ENCODE peak calls at places on chromosomes 12 and 14, in six cellular contexts. E is trophoblast cell, K is mesendoderm, I is H9, C is IMR-90, Q is neuronal stem cell. R is an unnamed sample.

GRCh38 chr14:103675957-103676356 is 39.3 kb downstream of the XRCC3 start:
- DNase-seq in C (no peak), I (no peak), E (no peak), Q (no peak), K (no peak), R (no peak)

GRCh38 chr14:35159742-35160409 is 37.5 kb downstream of the PRORP start:
- DNase-seq in C (peak), K (no peak), I (no peak), E (peak), Q (no peak), R (peak)

GRCh38 chr12:52050771-52051541 is at the start of gene NR4A1:
- DNase-seq in E (peak), I (peak), Q (peak), K (peak), C (peak), R (peak)

GRCh38 chr14:69315302-69315701 is 55.3 kb downstream of the GALNT16 start:
- DNase-seq in I (no peak), Q (no peak), E (no peak), K (no peak), C (no peak), R (no peak)

GRCh38 chr12:75389061-75389460 is 1.8 kb upstream of the GLIPR1L2 start:
- DNase-seq in Q (no peak), C (peak), I (no peak), E (no peak), K (no peak), R (peak)

GRCh38 chr12:102645968-102646367 is 165.6 kb upstream of the IGF1 start:
- DNase-seq in E (no peak), K (no peak), I (no peak), C (no peak), Q (no peak), R (no peak)

GRCh38 chr14:95449131-95449530 is 67.3 kb downstream of the SYNE3 start:
- DNase-seq in C (no peak), I (no peak), E (no peak), Q (no peak), K (no peak), R (no peak)

GRCh38 chr12:103673891-103674375 is 86.9 kb downstream of the STAB2 start:
- DNase-seq in K (no peak), I (no peak), Q (no peak), E (peak), C (no peak), R (no peak)

GRCh38 chr14:39467889-39468524 is 35.8 kb upstream of the FBXO33 start:
- DNase-seq in Q (no peak), E (no peak), C (peak), K (peak), I (peak), R (peak)

GRCh38 chr12:13857750-13858149 is 123.7 kb downstream of the GRIN2B start:
- DNase-seq in Q (no peak), C (no peak), I (no peak), E (no peak), K (no peak), R (no peak)

GRCh38 chr12:94671917-94672316 is 21.6 kb upstream of the TMCC3 start:
- DNase-seq in E (no peak), K (no peak), I (no peak), C (no peak), Q (no peak), R (no peak)

GRCh38 chr14:31059152-31059924 is 33.2 kb upstream of the STRN3 start:
- DNase-seq in Q (no peak), E (peak), I (no peak), K (peak), C (peak), R (peak)

GRCh38 chr14:31057035-31057434 is 30.9 kb upstream of the STRN3 start:
- DNase-seq in E (no peak), K (no peak), Q (no peak), I (no peak), C (no peak), R (no peak)

GRCh38 chr14:31057701-31058364 is 31.7 kb upstream of the STRN3 start:
- DNase-seq in Q (no peak), C (no peak), I (no peak), E (no peak), K (no peak), R (no peak)

DNA sequence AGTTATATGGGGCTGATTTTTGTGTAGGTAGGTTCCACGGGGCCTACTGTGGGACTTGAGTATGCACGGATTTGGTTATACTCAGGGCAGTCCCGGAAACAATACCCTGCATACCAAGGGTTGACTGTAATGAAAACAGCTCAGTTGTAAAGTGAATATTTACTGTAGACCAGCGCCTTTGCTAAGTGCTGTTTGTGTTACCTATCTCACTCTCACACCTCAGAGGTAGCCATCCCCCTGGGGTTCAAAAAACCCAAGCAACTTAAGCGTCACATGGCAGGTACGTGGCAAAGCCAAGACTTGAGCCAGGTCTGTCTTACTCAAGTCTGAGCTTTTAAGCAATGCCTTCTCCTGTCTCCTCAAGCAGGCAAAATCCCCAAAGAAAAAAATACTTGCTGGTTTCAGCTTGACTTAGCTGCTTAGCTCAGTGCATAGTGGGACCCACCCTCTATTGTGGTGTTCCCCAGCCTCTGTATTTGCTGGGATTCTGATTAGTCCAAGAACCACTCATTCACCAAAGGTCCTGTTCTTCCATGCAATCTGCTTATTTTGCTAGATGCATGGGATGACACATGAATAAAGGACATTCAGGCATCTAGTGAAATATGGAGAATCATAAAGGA is 34.2 kb upstream of the STRN3 start:
- DNase-seq in E (no peak), K (peak), C (no peak), Q (peak), I (no peak), R (no peak)
- H3K4me2 ChIP-seq in E (no peak), K (no peak), C (no peak), Q (no peak), I (no peak), R (no peak)

DNA sequence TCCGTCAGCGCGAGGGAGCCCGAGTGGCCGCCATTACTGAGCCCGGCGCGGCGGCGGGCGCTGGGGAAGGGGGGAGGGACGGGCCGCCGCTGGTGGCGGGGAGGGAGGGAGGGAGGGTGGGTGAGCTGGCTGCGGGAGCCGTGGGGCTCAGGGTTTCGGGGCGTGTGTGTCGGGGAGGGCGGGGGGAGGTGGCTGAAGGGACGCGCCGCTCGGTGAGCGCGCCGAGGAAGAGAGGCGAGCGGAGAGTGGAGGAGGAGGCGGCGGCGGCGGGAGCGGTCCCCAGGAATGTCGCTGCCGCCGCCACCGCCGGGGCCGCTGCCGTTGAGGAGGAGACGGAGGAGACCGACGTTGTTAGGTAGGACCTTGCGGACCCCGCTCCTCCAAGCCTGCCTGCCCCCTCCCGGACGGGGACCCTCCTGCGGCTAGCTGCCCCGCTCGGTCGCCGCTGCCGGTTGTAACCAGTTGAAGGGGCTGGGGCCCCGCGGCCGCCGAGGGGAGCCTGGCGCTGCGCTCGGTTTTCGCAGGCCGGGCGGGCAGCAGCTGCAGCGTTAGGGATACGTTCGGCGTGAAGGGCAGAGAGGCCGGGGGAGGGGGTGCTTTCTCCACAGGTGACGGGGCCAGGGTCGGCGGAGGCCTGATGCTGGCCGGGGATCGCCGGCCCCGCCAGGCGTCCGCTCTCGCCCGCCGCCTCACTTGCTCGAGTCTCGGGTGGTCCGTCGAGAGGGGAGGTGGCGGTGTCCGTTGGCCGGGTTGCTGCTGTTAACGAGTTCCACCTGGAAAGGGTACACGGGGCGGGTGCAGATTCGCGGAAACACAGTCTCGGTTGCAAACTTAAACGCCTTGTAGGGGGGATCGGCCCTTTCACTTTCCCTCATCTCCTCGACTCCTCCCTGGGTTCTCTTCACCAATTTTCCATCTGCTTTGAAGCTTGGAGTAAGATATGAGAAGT is at the start of gene ARHGAP5:
- DNase-seq in I (peak), K (peak), C (peak), Q (peak), E (peak), R (peak)
- H3K4ac ChIP-seq in I (no peak), K (peak), C (peak), Q (peak), E (peak), R (peak)

GRCh38 chr12:26422839-26423398 is 227.5 kb downstream of the SSPN start:
- DNase-seq in Q (no peak), I (no peak), E (no peak), C (no peak), K (no peak), R (no peak)
- H3K4me2 ChIP-seq in Q (no peak), I (no peak), E (no peak), C (no peak), K (no peak), R (no peak)

GRCh38 chr14:61484826-61485584 is 163.6 kb downstream of the PRKCH start:
- DNase-seq in Q (no peak), E (peak), I (no peak), C (no peak), K (no peak), R (no peak)
- H3K4ac ChIP-seq in Q (no peak), E (peak), I (no peak), C (peak), K (no peak), R (no peak)

GRCh38 chr14:105299654-105300541 is 903 bp downstream of the BRF1 start:
- DNase-seq in E (no peak), Q (peak), K (no peak), I (peak), C (no peak), R (peak)

GRCh38 chr14:105290598-105291356 is 10.0 kb downstream of the BRF1 start:
- DNase-seq in C (no peak), E (no peak), K (no peak), I (no peak), Q (no peak), R (no peak)

GRCh38 chr14:105292810-105293711 is 7.7 kb downstream of the BRF1 start:
- DNase-seq in I (no peak), Q (no peak), C (no peak), E (no peak), K (no peak), R (no peak)

DNA sequence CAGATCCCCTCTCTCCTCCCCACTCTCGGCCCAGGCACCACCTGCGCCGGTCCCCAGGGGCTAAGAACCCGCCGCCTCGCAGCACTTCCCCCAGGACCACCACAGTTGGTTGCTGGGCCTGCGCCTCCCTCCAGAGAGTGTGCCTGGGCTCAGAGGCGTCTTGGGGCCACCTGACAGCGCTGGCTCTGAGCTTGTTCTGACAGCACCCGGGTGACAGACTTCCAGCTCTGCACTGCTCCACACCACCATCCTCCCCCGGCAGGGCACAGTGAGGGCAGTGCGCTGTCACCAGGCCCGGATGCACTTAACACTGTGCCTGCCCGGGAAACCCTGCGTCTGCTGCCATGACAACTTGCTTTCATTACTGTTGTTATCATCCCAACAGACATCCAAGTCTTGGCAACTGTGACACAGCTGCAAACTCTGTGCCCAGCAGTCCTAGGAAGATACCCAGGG is 6.6 kb downstream of the BRF1 start:
- DNase-seq in I (no peak), E (no peak), C (peak), K (peak), Q (no peak), R (peak)
- H3K4me2 ChIP-seq in I (no peak), E (no peak), C (no peak), K (no peak), Q (no peak), R (no peak)

DNA sequence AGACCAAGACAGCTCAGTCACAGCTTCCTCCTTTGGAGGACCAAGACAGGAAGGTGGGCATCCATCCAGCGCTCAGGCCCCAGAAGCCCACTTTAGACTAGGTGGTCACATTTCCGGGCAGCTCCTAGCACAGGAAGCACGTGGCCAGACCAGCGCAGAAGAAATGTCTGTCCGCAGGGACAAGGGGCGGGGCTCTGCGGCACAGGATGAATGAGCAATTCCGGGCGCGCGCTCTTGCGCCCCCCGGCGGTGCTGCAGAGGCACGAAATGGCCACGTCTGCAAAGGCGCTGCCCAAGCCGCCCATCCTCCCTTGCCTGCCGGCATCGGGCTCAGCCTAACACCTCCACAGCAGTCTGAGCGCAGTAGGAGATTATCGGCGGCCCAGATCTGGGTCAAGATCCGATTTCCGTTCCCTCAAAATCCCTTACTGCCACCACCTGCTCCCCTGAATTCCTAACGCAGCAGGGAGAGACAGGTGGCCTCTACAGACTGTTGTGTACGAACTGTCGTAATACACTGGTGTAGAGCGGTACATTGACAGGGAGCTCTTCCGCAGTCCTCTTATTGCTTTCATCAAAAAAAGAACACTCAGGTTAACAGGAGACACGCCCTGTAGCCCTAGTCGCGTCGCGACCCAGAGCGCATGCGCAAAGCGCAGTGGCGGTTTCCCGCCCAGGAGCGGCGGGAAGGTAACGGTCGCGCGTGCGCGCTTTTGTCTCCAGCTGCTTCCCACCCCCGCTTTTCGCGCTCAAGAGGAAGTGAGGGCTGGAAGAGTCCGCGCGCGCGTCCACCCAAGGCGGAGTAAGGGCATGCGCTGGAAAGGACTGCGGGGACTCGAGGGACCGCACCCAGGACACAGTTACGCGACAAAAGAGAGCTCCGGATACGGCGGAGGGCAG is 794 bp downstream of the TUBA1B start:
- DNase-seq in Q (peak), K (peak), E (peak), C (peak), I (peak), R (peak)
- H3K4ac ChIP-seq in Q (peak), K (peak), E (peak), C (peak), I (peak), R (peak)

GRCh38 chr12:55983229-55983849 is 9.5 kb downstream of the RAB5B start:
- DNase-seq in C (no peak), I (no peak), Q (no peak), K (no peak), E (no peak), R (no peak)
- H3K4me2 ChIP-seq in C (no peak), I (no peak), Q (no peak), K (no peak), E (no peak), R (no peak)

R was measured in mesenchymal stem cell.